ENCODE peak calls at places on chromosomes 6 and 20, in ten cellular contexts. One of them, this sample, is unnamed.

GRCh38 chr20:32839982-32840285 is 18.8 kb upstream of the EFCAB8 start:
- DNase-seq in lower leg skin: no peak
- DNase-seq in testis: no peak
- DNase-seq in H1: no peak
- DNase-seq in esophagus squamous epithelium: no peak
- DNase-seq in prostate gland: no peak
- DNase-seq in HepG2: no peak
- DNase-seq in right lobe of liver: no peak
- DNase-seq in uterus: no peak
- DNase-seq in A549: no peak
- DNase-seq in this sample: no peak

GRCh38 chr6:49142422-49143151 is 320.5 kb downstream of the MMUT start:
- DNase-seq in testis: no peak
- DNase-seq in A549: no peak
- DNase-seq in prostate gland: no peak
- DNase-seq in uterus: no peak
- DNase-seq in H1: no peak
- DNase-seq in HepG2: no peak
- DNase-seq in right lobe of liver: no peak
- DNase-seq in lower leg skin: no peak
- DNase-seq in esophagus squamous epithelium: no peak
- DNase-seq in this sample: no peak

GRCh38 chr20:36808317-36809257 is 35.0 kb upstream of the DSN1 start:
- DNase-seq in uterus: peak
- DNase-seq in A549: peak
- DNase-seq in H1: peak
- DNase-seq in testis: peak
- DNase-seq in right lobe of liver: peak
- DNase-seq in prostate gland: no peak
- DNase-seq in esophagus squamous epithelium: no peak
- DNase-seq in HepG2: peak
- DNase-seq in lower leg skin: peak
- DNase-seq in this sample: peak

GRCh38 chr6:12279322-12280098 is 10.7 kb upstream of the EDN1 start:
- DNase-seq in A549: no peak
- DNase-seq in testis: no peak
- DNase-seq in uterus: no peak
- DNase-seq in H1: no peak
- DNase-seq in lower leg skin: no peak
- DNase-seq in prostate gland: no peak
- DNase-seq in esophagus squamous epithelium: no peak
- DNase-seq in HepG2: no peak
- DNase-seq in right lobe of liver: peak
- DNase-seq in this sample: no peak

GRCh38 chr6:148599967-148600426 is 146.8 kb upstream of the UST start:
- DNase-seq in testis: no peak
- DNase-seq in esophagus squamous epithelium: no peak
- DNase-seq in HepG2: peak
- DNase-seq in H1: peak
- DNase-seq in prostate gland: no peak
- DNase-seq in A549: no peak
- DNase-seq in lower leg skin: no peak
- DNase-seq in right lobe of liver: no peak
- DNase-seq in uterus: no peak
- DNase-seq in this sample: no peak

GRCh38 chr20:44069203-44069931 is 117.6 kb downstream of the JPH2 start:
- DNase-seq in HepG2: no peak
- DNase-seq in right lobe of liver: peak
- DNase-seq in lower leg skin: peak
- DNase-seq in uterus: no peak
- DNase-seq in testis: no peak
- DNase-seq in prostate gland: no peak
- DNase-seq in esophagus squamous epithelium: no peak
- DNase-seq in H1: peak
- DNase-seq in A549: no peak
- DNase-seq in this sample: peak

GRCh38 chr6:125154184-125155135 is 887 bp downstream of the TPD52L1 start:
- DNase-seq in esophagus squamous epithelium: no peak
- DNase-seq in prostate gland: peak
- DNase-seq in right lobe of liver: peak
- DNase-seq in H1: peak
- DNase-seq in uterus: peak
- DNase-seq in A549: peak
- DNase-seq in lower leg skin: no peak
- DNase-seq in testis: peak
- DNase-seq in HepG2: peak
- DNase-seq in this sample: peak

GRCh38 chr6:15066433-15067337 is 179.2 kb upstream of the JARID2 start:
- DNase-seq in prostate gland: no peak
- DNase-seq in esophagus squamous epithelium: peak
- DNase-seq in H1: no peak
- DNase-seq in HepG2: no peak
- DNase-seq in lower leg skin: peak
- DNase-seq in testis: peak
- DNase-seq in A549: no peak
- DNase-seq in uterus: peak
- DNase-seq in right lobe of liver: peak
- DNase-seq in this sample: peak

GRCh38 chr6:142696689-142697088 is 248.3 kb downstream of the HIVEP2 start:
- DNase-seq in prostate gland: peak
- DNase-seq in right lobe of liver: peak
- DNase-seq in testis: no peak
- DNase-seq in lower leg skin: no peak
- DNase-seq in A549: no peak
- DNase-seq in HepG2: no peak
- DNase-seq in uterus: peak
- DNase-seq in esophagus squamous epithelium: no peak
- DNase-seq in H1: no peak
- DNase-seq in this sample: no peak

GRCh38 chr6:106199998-106200397 is 113.9 kb downstream of the PRDM1 start:
- DNase-seq in HepG2: no peak
- DNase-seq in testis: no peak
- DNase-seq in prostate gland: no peak
- DNase-seq in uterus: no peak
- DNase-seq in right lobe of liver: no peak
- DNase-seq in lower leg skin: no peak
- DNase-seq in esophagus squamous epithelium: no peak
- DNase-seq in H1: no peak
- DNase-seq in A549: no peak
- DNase-seq in this sample: no peak

GRCh38 chr6:4896401-4896800 is 107.4 kb downstream of the RPP40 start:
- DNase-seq in HepG2: no peak
- DNase-seq in prostate gland: no peak
- DNase-seq in uterus: no peak
- DNase-seq in esophagus squamous epithelium: no peak
- DNase-seq in testis: no peak
- DNase-seq in right lobe of liver: no peak
- DNase-seq in A549: no peak
- DNase-seq in lower leg skin: no peak
- DNase-seq in H1: no peak
- DNase-seq in this sample: no peak

GRCh38 chr20:17705916-17706315 is 6.2 kb downstream of the BANF2 start:
- DNase-seq in H1: no peak
- DNase-seq in testis: no peak
- DNase-seq in esophagus squamous epithelium: no peak
- DNase-seq in prostate gland: no peak
- DNase-seq in right lobe of liver: no peak
- DNase-seq in HepG2: no peak
- DNase-seq in uterus: no peak
- DNase-seq in lower leg skin: no peak
- DNase-seq in A549: no peak
- DNase-seq in this sample: no peak

GRCh38 chr6:22295145-22295544 is 1.7 kb downstream of the PRL start:
- DNase-seq in esophagus squamous epithelium: no peak
- DNase-seq in prostate gland: no peak
- DNase-seq in testis: no peak
- DNase-seq in H1: no peak
- DNase-seq in HepG2: no peak
- DNase-seq in right lobe of liver: no peak
- DNase-seq in A549: no peak
- DNase-seq in uterus: no peak
- DNase-seq in lower leg skin: no peak
- DNase-seq in this sample: no peak

GRCh38 chr20:56926501-56926900 is 297.4 kb downstream of the TFAP2C start:
- DNase-seq in prostate gland: no peak
- DNase-seq in right lobe of liver: no peak
- DNase-seq in testis: no peak
- DNase-seq in A549: no peak
- DNase-seq in lower leg skin: no peak
- DNase-seq in HepG2: no peak
- DNase-seq in esophagus squamous epithelium: no peak
- DNase-seq in H1: no peak
- DNase-seq in uterus: no peak
- DNase-seq in this sample: no peak

GRCh38 chr6:135451617-135452190 is 45.8 kb downstream of the AHI1 start:
- DNase-seq in HepG2: peak
- DNase-seq in right lobe of liver: no peak
- DNase-seq in A549: no peak
- DNase-seq in H1: no peak
- DNase-seq in lower leg skin: no peak
- DNase-seq in esophagus squamous epithelium: no peak
- DNase-seq in uterus: no peak
- DNase-seq in prostate gland: no peak
- DNase-seq in testis: no peak
- DNase-seq in this sample: no peak

GRCh38 chr20:4161447-4162251 is 146.3 kb upstream of the RNF24 start:
- DNase-seq in H1: no peak
- DNase-seq in A549: no peak
- DNase-seq in esophagus squamous epithelium: no peak
- DNase-seq in lower leg skin: no peak
- DNase-seq in right lobe of liver: no peak
- DNase-seq in prostate gland: peak
- DNase-seq in uterus: no peak
- DNase-seq in testis: no peak
- DNase-seq in HepG2: peak
- DNase-seq in this sample: no peak

GRCh38 chr6:43796910-43797890 is 27.2 kb downstream of the VEGFA start:
- DNase-seq in A549: no peak
- DNase-seq in testis: no peak
- DNase-seq in right lobe of liver: no peak
- DNase-seq in HepG2: no peak
- DNase-seq in H1: no peak
- DNase-seq in lower leg skin: no peak
- DNase-seq in prostate gland: no peak
- DNase-seq in esophagus squamous epithelium: no peak
- DNase-seq in uterus: no peak
- DNase-seq in this sample: no peak
- TF ChIP-seq CTCF in A549: no peak
- TF ChIP-seq CTCF in testis: no peak
- TF ChIP-seq CTCF in right lobe of liver: no peak
- TF ChIP-seq CTCF in HepG2: peak
- TF ChIP-seq CTCF in H1: peak
- TF ChIP-seq CTCF in lower leg skin: no peak
- TF ChIP-seq CTCF in prostate gland: no peak
- TF ChIP-seq CTCF in esophagus squamous epithelium: no peak
- TF ChIP-seq CTCF in uterus: no peak
- TF ChIP-seq CTCF in this sample: no peak

GRCh38 chr6:166927240-166927941 is 29.0 kb downstream of the RNASET2 start:
- DNase-seq in prostate gland: no peak
- DNase-seq in testis: no peak
- DNase-seq in H1: no peak
- DNase-seq in esophagus squamous epithelium: no peak
- DNase-seq in HepG2: no peak
- DNase-seq in uterus: peak
- DNase-seq in lower leg skin: no peak
- DNase-seq in A549: no peak
- DNase-seq in right lobe of liver: no peak
- DNase-seq in this sample: no peak
- TF ChIP-seq POLR2A in prostate gland: no peak
- TF ChIP-seq POLR2A in testis: no peak
- TF ChIP-seq POLR2A in H1: no peak
- TF ChIP-seq POLR2A in esophagus squamous epithelium: no peak
- TF ChIP-seq POLR2A in HepG2: no peak
- TF ChIP-seq POLR2A in uterus: no peak
- TF ChIP-seq POLR2A in lower leg skin: no peak
- TF ChIP-seq POLR2A in A549: no peak
- TF ChIP-seq POLR2A in right lobe of liver: no peak
- TF ChIP-seq POLR2A in this sample: no peak

DNA sequence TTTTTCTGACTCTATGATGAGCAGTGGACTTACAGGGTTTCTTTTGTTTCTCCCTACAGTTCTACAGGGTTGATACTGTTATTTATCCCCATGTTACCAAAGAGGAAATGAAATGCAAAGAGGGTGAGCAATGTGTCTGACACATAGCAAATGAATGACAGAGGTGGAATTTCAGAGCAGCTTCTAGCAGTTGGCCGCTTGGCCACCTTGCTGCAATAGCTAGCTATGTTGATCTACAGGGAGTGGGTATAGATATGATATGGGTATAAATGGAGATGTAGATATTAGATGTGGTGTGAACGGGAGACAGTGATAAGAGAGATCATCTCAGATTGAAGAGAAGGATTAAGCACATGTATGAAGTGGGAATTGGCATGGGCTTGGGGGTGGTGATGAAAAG is 10.9 kb upstream of the SLC22A3 start:
- DNase-seq in right lobe of liver: no peak
- DNase-seq in prostate gland: no peak
- DNase-seq in HepG2: no peak
- DNase-seq in H1: no peak
- DNase-seq in uterus: no peak
- DNase-seq in testis: no peak
- DNase-seq in lower leg skin: no peak
- DNase-seq in A549: no peak
- DNase-seq in esophagus squamous epithelium: no peak
- DNase-seq in this sample: no peak
- TF ChIP-seq CTCF in right lobe of liver: no peak
- TF ChIP-seq CTCF in prostate gland: no peak
- TF ChIP-seq CTCF in HepG2: no peak
- TF ChIP-seq CTCF in H1: no peak
- TF ChIP-seq CTCF in uterus: no peak
- TF ChIP-seq CTCF in testis: no peak
- TF ChIP-seq CTCF in lower leg skin: no peak
- TF ChIP-seq CTCF in A549: no peak
- TF ChIP-seq CTCF in esophagus squamous epithelium: no peak
- TF ChIP-seq CTCF in this sample: no peak

GRCh38 chr20:11917663-11918062 is at the start of gene BTBD3:
- DNase-seq in uterus: peak
- DNase-seq in A549: no peak
- DNase-seq in testis: peak
- DNase-seq in esophagus squamous epithelium: no peak
- DNase-seq in HepG2: no peak
- DNase-seq in lower leg skin: peak
- DNase-seq in right lobe of liver: no peak
- DNase-seq in prostate gland: peak
- DNase-seq in H1: no peak
- DNase-seq in this sample: peak
- TF ChIP-seq POLR2A in uterus: peak
- TF ChIP-seq POLR2A in A549: no peak
- TF ChIP-seq POLR2A in testis: no peak
- TF ChIP-seq POLR2A in esophagus squamous epithelium: no peak
- TF ChIP-seq POLR2A in HepG2: no peak
- TF ChIP-seq POLR2A in lower leg skin: no peak
- TF ChIP-seq POLR2A in right lobe of liver: peak
- TF ChIP-seq POLR2A in prostate gland: peak
- TF ChIP-seq POLR2A in H1: no peak
- TF ChIP-seq POLR2A in this sample: peak

DNA sequence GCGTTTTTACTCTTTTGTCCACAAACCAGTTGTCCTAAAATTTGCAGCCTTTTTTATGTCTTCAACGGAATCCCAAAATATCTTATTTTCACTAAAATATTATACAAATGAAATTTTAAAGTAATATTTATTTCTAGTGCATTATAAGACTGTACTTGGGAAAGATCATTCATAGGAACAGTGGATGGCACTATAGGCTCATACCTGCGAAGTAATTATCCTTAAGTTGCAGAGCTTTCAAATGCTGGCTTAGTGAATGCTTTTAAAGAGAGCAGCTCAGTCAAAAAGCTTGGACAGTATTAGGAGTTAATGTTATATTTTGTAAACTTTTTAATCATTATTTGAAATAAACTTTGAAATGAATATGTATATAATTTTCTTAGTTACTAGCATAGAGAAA is 254.9 kb downstream of the CDKAL1 start:
- DNase-seq in H1: no peak
- DNase-seq in uterus: no peak
- DNase-seq in A549: no peak
- DNase-seq in prostate gland: no peak
- DNase-seq in testis: no peak
- DNase-seq in lower leg skin: no peak
- DNase-seq in esophagus squamous epithelium: no peak
- DNase-seq in HepG2: no peak
- DNase-seq in right lobe of liver: no peak
- DNase-seq in this sample: no peak
- TF ChIP-seq CTCF in H1: no peak
- TF ChIP-seq CTCF in uterus: no peak
- TF ChIP-seq CTCF in A549: peak
- TF ChIP-seq CTCF in prostate gland: no peak
- TF ChIP-seq CTCF in testis: no peak
- TF ChIP-seq CTCF in lower leg skin: no peak
- TF ChIP-seq CTCF in esophagus squamous epithelium: no peak
- TF ChIP-seq CTCF in HepG2: peak
- TF ChIP-seq CTCF in right lobe of liver: peak
- TF ChIP-seq CTCF in this sample: peak